ENCODE peak calls at places on chromosome 18, in nine cellular contexts. One of them, this sample, is unnamed. For H3K9me2, the result is how much of the 10 kb centered on the place peaks cover.

GRCh38 chr18:43869451-43870008 is 592.2 kb upstream of the SYT4 start:
- DNase-seq in MM.1S: no peak
- DNase-seq in SK-N-SH: no peak
- DNase-seq in HCT116: no peak
- DNase-seq in GM23248: peak
- DNase-seq in PC-9: no peak
- DNase-seq in OCI-LY7: no peak
- DNase-seq in GM23338: no peak
- DNase-seq in Karpas-422: no peak
- DNase-seq in this sample: no peak

GRCh38 chr18:614980-615607 is 18.3 kb downstream of the CLUL1 start:
- DNase-seq in MM.1S: no peak
- DNase-seq in SK-N-SH: no peak
- DNase-seq in HCT116: no peak
- DNase-seq in GM23248: no peak
- DNase-seq in PC-9: no peak
- DNase-seq in OCI-LY7: no peak
- DNase-seq in GM23338: no peak
- DNase-seq in Karpas-422: no peak
- DNase-seq in this sample: no peak

GRCh38 chr18:45652703-45653490 is 37.6 kb downstream of the SLC14A2 start:
- DNase-seq in MM.1S: no peak
- DNase-seq in SK-N-SH: no peak
- DNase-seq in HCT116: no peak
- DNase-seq in GM23248: peak
- DNase-seq in PC-9: peak
- DNase-seq in OCI-LY7: no peak
- DNase-seq in GM23338: no peak
- DNase-seq in Karpas-422: no peak
- DNase-seq in this sample: no peak

GRCh38 chr18:58228176-58228575 is 184.2 kb downstream of the NEDD4L start:
- DNase-seq in MM.1S: no peak
- DNase-seq in SK-N-SH: no peak
- DNase-seq in HCT116: no peak
- DNase-seq in GM23248: no peak
- DNase-seq in PC-9: no peak
- DNase-seq in OCI-LY7: no peak
- DNase-seq in GM23338: no peak
- DNase-seq in Karpas-422: no peak
- DNase-seq in this sample: no peak

GRCh38 chr18:11498821-11499220 is 110.6 kb upstream of the SLC35G4 start:
- DNase-seq in MM.1S: no peak
- DNase-seq in SK-N-SH: no peak
- DNase-seq in HCT116: no peak
- DNase-seq in GM23248: peak
- DNase-seq in PC-9: no peak
- DNase-seq in OCI-LY7: no peak
- DNase-seq in GM23338: no peak
- DNase-seq in Karpas-422: no peak
- DNase-seq in this sample: no peak

GRCh38 chr18:22048932-22049615 is 120.3 kb upstream of the GATA6 start:
- DNase-seq in MM.1S: no peak
- DNase-seq in SK-N-SH: no peak
- DNase-seq in HCT116: no peak
- DNase-seq in GM23248: no peak
- DNase-seq in PC-9: no peak
- DNase-seq in OCI-LY7: no peak
- DNase-seq in GM23338: no peak
- DNase-seq in Karpas-422: no peak
- DNase-seq in this sample: no peak

GRCh38 chr18:47582055-47582454 is 330.6 kb upstream of the SKOR2 start:
- DNase-seq in MM.1S: no peak
- DNase-seq in SK-N-SH: peak
- DNase-seq in HCT116: no peak
- DNase-seq in GM23248: no peak
- DNase-seq in PC-9: no peak
- DNase-seq in OCI-LY7: no peak
- DNase-seq in GM23338: no peak
- DNase-seq in Karpas-422: no peak
- DNase-seq in this sample: no peak

GRCh38 chr18:33720133-33720532 is 142.1 kb downstream of the ASXL3 start:
- DNase-seq in MM.1S: no peak
- DNase-seq in SK-N-SH: no peak
- DNase-seq in HCT116: no peak
- DNase-seq in GM23248: peak
- DNase-seq in PC-9: no peak
- DNase-seq in OCI-LY7: no peak
- DNase-seq in GM23338: no peak
- DNase-seq in Karpas-422: no peak
- DNase-seq in this sample: no peak

GRCh38 chr18:27942706-27943105 is 234.2 kb downstream of the CDH2 start:
- DNase-seq in MM.1S: no peak
- DNase-seq in SK-N-SH: no peak
- DNase-seq in HCT116: no peak
- DNase-seq in GM23248: peak
- DNase-seq in PC-9: no peak
- DNase-seq in OCI-LY7: no peak
- DNase-seq in GM23338: no peak
- DNase-seq in Karpas-422: no peak
- DNase-seq in this sample: no peak

GRCh38 chr18:79953921-79954651 is 2.6 kb upstream of the SLC66A2 start:
- DNase-seq in MM.1S: no peak
- DNase-seq in SK-N-SH: no peak
- DNase-seq in HCT116: no peak
- DNase-seq in GM23248: no peak
- DNase-seq in PC-9: peak
- DNase-seq in OCI-LY7: no peak
- DNase-seq in GM23338: no peak
- DNase-seq in Karpas-422: peak
- DNase-seq in this sample: peak

GRCh38 chr18:8468911-8469310 is 140.3 kb upstream of the RAB12 start:
- DNase-seq in MM.1S: no peak
- DNase-seq in SK-N-SH: no peak
- DNase-seq in HCT116: no peak
- DNase-seq in GM23248: peak
- DNase-seq in PC-9: no peak
- DNase-seq in OCI-LY7: no peak
- DNase-seq in GM23338: no peak
- DNase-seq in Karpas-422: no peak
- DNase-seq in this sample: no peak

GRCh38 chr18:41731887-41732286 is 223.1 kb upstream of the PIK3C3 start:
- DNase-seq in MM.1S: no peak
- DNase-seq in SK-N-SH: no peak
- DNase-seq in HCT116: no peak
- DNase-seq in GM23248: no peak
- DNase-seq in PC-9: peak
- DNase-seq in OCI-LY7: no peak
- DNase-seq in GM23338: no peak
- DNase-seq in Karpas-422: no peak
- DNase-seq in this sample: no peak

GRCh38 chr18:66136039-66136438 is 385.2 kb downstream of the CDH7 start:
- DNase-seq in MM.1S: no peak
- DNase-seq in SK-N-SH: no peak
- DNase-seq in HCT116: no peak
- DNase-seq in GM23248: no peak
- DNase-seq in PC-9: no peak
- DNase-seq in OCI-LY7: no peak
- DNase-seq in GM23338: peak
- DNase-seq in Karpas-422: no peak
- DNase-seq in this sample: no peak

GRCh38 chr18:8858888-8859511 is 153.6 kb downstream of the MTCL1 start:
- DNase-seq in MM.1S: no peak
- DNase-seq in SK-N-SH: no peak
- DNase-seq in HCT116: no peak
- DNase-seq in GM23248: peak
- DNase-seq in PC-9: peak
- DNase-seq in OCI-LY7: no peak
- DNase-seq in GM23338: no peak
- DNase-seq in Karpas-422: no peak
- DNase-seq in this sample: peak

GRCh38 chr18:32674491-32674890 is 98.3 kb downstream of the KLHL14 start:
- DNase-seq in MM.1S: no peak
- DNase-seq in SK-N-SH: peak
- DNase-seq in HCT116: no peak
- DNase-seq in GM23248: peak
- DNase-seq in PC-9: no peak
- DNase-seq in OCI-LY7: peak
- DNase-seq in GM23338: peak
- DNase-seq in Karpas-422: no peak
- DNase-seq in this sample: no peak

GRCh38 chr18:67710639-67711038 is 194.1 kb upstream of the DSEL start:
- DNase-seq in MM.1S: no peak
- DNase-seq in SK-N-SH: no peak
- DNase-seq in HCT116: no peak
- DNase-seq in GM23248: no peak
- DNase-seq in PC-9: no peak
- DNase-seq in OCI-LY7: no peak
- DNase-seq in GM23338: peak
- DNase-seq in Karpas-422: peak
- DNase-seq in this sample: peak

GRCh38 chr18:79507076-79507545 is 111.4 kb downstream of the NFATC1 start:
- DNase-seq in MM.1S: no peak
- DNase-seq in SK-N-SH: peak
- DNase-seq in HCT116: no peak
- DNase-seq in GM23248: peak
- DNase-seq in PC-9: no peak
- DNase-seq in OCI-LY7: no peak
- DNase-seq in GM23338: no peak
- DNase-seq in Karpas-422: no peak
- DNase-seq in this sample: no peak

GRCh38 chr18:35284846-35285245 is 5.2 kb downstream of the ZSCAN30 start:
- DNase-seq in MM.1S: no peak
- DNase-seq in SK-N-SH: no peak
- DNase-seq in HCT116: no peak
- DNase-seq in GM23248: no peak
- DNase-seq in PC-9: no peak
- DNase-seq in OCI-LY7: no peak
- DNase-seq in GM23338: no peak
- DNase-seq in Karpas-422: no peak
- DNase-seq in this sample: no peak

GRCh38 chr18:13216732-13217465 is 1.7 kb upstream of the LDLRAD4 start:
- DNase-seq in MM.1S: peak
- DNase-seq in SK-N-SH: peak
- DNase-seq in HCT116: no peak
- DNase-seq in GM23248: peak
- DNase-seq in PC-9: no peak
- DNase-seq in OCI-LY7: no peak
- DNase-seq in GM23338: peak
- DNase-seq in Karpas-422: no peak
- DNase-seq in this sample: peak
- H3K4me3 ChIP-seq in MM.1S: peak
- H3K4me3 ChIP-seq in SK-N-SH: peak
- H3K4me3 ChIP-seq in HCT116: peak
- H3K4me3 ChIP-seq in GM23248: peak
- H3K4me3 ChIP-seq in PC-9: no peak
- H3K4me3 ChIP-seq in OCI-LY7: no peak
- H3K4me3 ChIP-seq in GM23338: peak
- H3K4me3 ChIP-seq in Karpas-422: no peak
- H3K4me3 ChIP-seq in this sample: peak

GRCh38 chr18:78138993-78139496 is 840.6 kb upstream of the SALL3 start:
- DNase-seq in MM.1S: no peak
- DNase-seq in SK-N-SH: no peak
- DNase-seq in HCT116: no peak
- DNase-seq in GM23248: no peak
- DNase-seq in PC-9: no peak
- DNase-seq in OCI-LY7: no peak
- DNase-seq in GM23338: no peak
- DNase-seq in Karpas-422: no peak
- DNase-seq in this sample: no peak

GRCh38 chr18:78129260-78129659 is 850.4 kb upstream of the SALL3 start:
- DNase-seq in MM.1S: no peak
- DNase-seq in SK-N-SH: no peak
- DNase-seq in HCT116: no peak
- DNase-seq in GM23248: no peak
- DNase-seq in PC-9: no peak
- DNase-seq in OCI-LY7: no peak
- DNase-seq in GM23338: no peak
- DNase-seq in Karpas-422: no peak
- DNase-seq in this sample: no peak

GRCh38 chr18:78136986-78137385 is 842.6 kb upstream of the SALL3 start:
- DNase-seq in MM.1S: no peak
- DNase-seq in SK-N-SH: no peak
- DNase-seq in HCT116: no peak
- DNase-seq in GM23248: no peak
- DNase-seq in PC-9: no peak
- DNase-seq in OCI-LY7: no peak
- DNase-seq in GM23338: no peak
- DNase-seq in Karpas-422: no peak
- DNase-seq in this sample: no peak

GRCh38 chr18:78130232-78131195 is 849.1 kb upstream of the SALL3 start:
- DNase-seq in MM.1S: no peak
- DNase-seq in SK-N-SH: no peak
- DNase-seq in HCT116: no peak
- DNase-seq in GM23248: no peak
- DNase-seq in PC-9: no peak
- DNase-seq in OCI-LY7: no peak
- DNase-seq in GM23338: no peak
- DNase-seq in Karpas-422: no peak
- DNase-seq in this sample: no peak

DNA sequence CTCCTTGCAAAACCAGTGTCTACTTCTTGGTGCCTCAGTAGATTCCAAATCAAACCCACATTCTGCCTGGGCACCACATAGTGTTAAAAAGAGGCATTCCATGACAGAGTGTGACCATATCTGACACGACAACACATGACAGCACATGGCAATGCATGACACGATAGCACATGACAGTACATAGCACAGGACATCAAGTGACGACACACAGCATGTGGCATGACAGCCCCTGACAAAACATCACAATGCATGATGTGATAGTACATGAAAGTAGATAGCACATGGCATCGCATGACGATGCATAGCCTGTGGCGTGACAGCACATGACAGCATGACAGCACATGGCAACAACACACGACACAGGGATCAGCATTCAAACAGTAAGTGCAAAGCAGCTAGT is 845.9 kb upstream of the SALL3 start:
- DNase-seq in MM.1S: no peak
- DNase-seq in SK-N-SH: no peak
- DNase-seq in HCT116: no peak
- DNase-seq in GM23248: no peak
- DNase-seq in PC-9: no peak
- DNase-seq in OCI-LY7: no peak
- DNase-seq in GM23338: no peak
- DNase-seq in Karpas-422: no peak
- DNase-seq in this sample: no peak
- H3K9me2 ChIP-seq in MM.1S: under half
- H3K9me2 ChIP-seq in SK-N-SH: under half
- H3K9me2 ChIP-seq in HCT116: under half
- H3K9me2 ChIP-seq in GM23248: under half
- H3K9me2 ChIP-seq in PC-9: under half
- H3K9me2 ChIP-seq in OCI-LY7: under half
- H3K9me2 ChIP-seq in GM23338: under half
- H3K9me2 ChIP-seq in Karpas-422: under half
- H3K9me2 ChIP-seq in this sample: under half

GRCh38 chr18:76265375-76266225 is 229.4 kb downstream of the ZNF516 start:
- DNase-seq in MM.1S: no peak
- DNase-seq in SK-N-SH: no peak
- DNase-seq in HCT116: no peak
- DNase-seq in GM23248: peak
- DNase-seq in PC-9: no peak
- DNase-seq in OCI-LY7: no peak
- DNase-seq in GM23338: no peak
- DNase-seq in Karpas-422: no peak
- DNase-seq in this sample: peak
- H3K4me3 ChIP-seq in MM.1S: peak
- H3K4me3 ChIP-seq in SK-N-SH: no peak
- H3K4me3 ChIP-seq in HCT116: no peak
- H3K4me3 ChIP-seq in GM23248: peak
- H3K4me3 ChIP-seq in PC-9: no peak
- H3K4me3 ChIP-seq in OCI-LY7: no peak
- H3K4me3 ChIP-seq in GM23338: no peak
- H3K4me3 ChIP-seq in Karpas-422: no peak
- H3K4me3 ChIP-seq in this sample: no peak

GRCh38 chr18:49460958-49461601 is 635 bp upstream of the DYM start:
- DNase-seq in MM.1S: no peak
- DNase-seq in SK-N-SH: no peak
- DNase-seq in HCT116: no peak
- DNase-seq in GM23248: peak
- DNase-seq in PC-9: no peak
- DNase-seq in OCI-LY7: no peak
- DNase-seq in GM23338: peak
- DNase-seq in Karpas-422: no peak
- DNase-seq in this sample: no peak
- H3K9me2 ChIP-seq in MM.1S: under half
- H3K9me2 ChIP-seq in SK-N-SH: under half
- H3K9me2 ChIP-seq in HCT116: under half
- H3K9me2 ChIP-seq in GM23248: under half
- H3K9me2 ChIP-seq in PC-9: under half
- H3K9me2 ChIP-seq in OCI-LY7: under half
- H3K9me2 ChIP-seq in GM23338: under half
- H3K9me2 ChIP-seq in Karpas-422: under half
- H3K9me2 ChIP-seq in this sample: under half